ENCODE peak calls at places on chromosomes 16 and 17, in six cellular contexts. U, O, Z, E, T and B are unnamed samples.
A peak's percentile ranks its signal among the peaks of the same experiment; 100 is the strongest.

GRCh38 chr17:38358586-38359513 is 7.2 kb downstream of the SOCS7 start:
- DNase-seq in Z (no peak), E (no peak), U (no peak), T (no peak), O (peak; percentile 34), B (no peak)

GRCh38 chr16:3578121-3578520 is 918 bp upstream of the NLRC3 start:
- DNase-seq in U (no peak), T (peak; percentile 23), Z (no peak), E (no peak), O (no peak), B (peak; percentile 48)

GRCh38 chr17:17491546-17491988 is 4.6 kb downstream of the RASD1 start:
- DNase-seq in E (no peak), O (no peak), Z (no peak), U (no peak), T (no peak), B (no peak)

GRCh38 chr16:10828851-10829331 is 10.3 kb upstream of the TVP23A start:
- DNase-seq in U (no peak), E (peak; percentile 92), O (no peak), T (no peak), Z (no peak), B (no peak)

GRCh38 chr17:4968916-4969550 is 1.4 kb upstream of the SPAG7 start:
- DNase-seq in O (no peak), E (peak; percentile 38), T (no peak), U (peak; percentile 49), Z (no peak), B (peak; percentile 88)

GRCh38 chr16:7505495-7505894 is 172.8 kb downstream of the RBFOX1 start:
- DNase-seq in E (no peak), U (no peak), T (no peak), O (no peak), Z (no peak), B (no peak)

GRCh38 chr16:79528281-79528680 is 72.3 kb downstream of the MAF start:
- DNase-seq in U (no peak), O (no peak), T (no peak), Z (no peak), E (no peak), B (no peak)

GRCh38 chr17:6780886-6781285 is 4.9 kb downstream of the FBXO39 start:
- DNase-seq in O (no peak), Z (no peak), E (no peak), U (no peak), T (no peak), B (no peak)

GRCh38 chr17:48718781-48719641 is 3.3 kb downstream of the PRAC1 start:
- DNase-seq in Z (no peak), U (no peak), O (no peak), E (no peak), T (no peak), B (no peak)

GRCh38 chr17:45227631-45228120 is 6.0 kb downstream of the FMNL1 start:
- DNase-seq in E (no peak), O (no peak), Z (no peak), U (no peak), T (no peak), B (no peak)

GRCh38 chr17:17070931-17071330 is 28.7 kb downstream of the MPRIP start:
- DNase-seq in O (no peak), T (no peak), U (no peak), E (no peak), Z (no peak), B (no peak)

GRCh38 chr16:77836801-77837200 is 48.4 kb downstream of the VAT1L start:
- DNase-seq in E (no peak), T (no peak), U (no peak), O (no peak), Z (no peak), B (no peak)

GRCh38 chr16:88348377-88349152 is 34.2 kb upstream of the ZNF469 start:
- DNase-seq in O (no peak), U (no peak), Z (no peak), T (no peak), E (no peak), B (no peak)

GRCh38 chr17:36546418-36547093 is 1.8 kb downstream of the GGNBP2 start:
- DNase-seq in O (no peak), E (peak; percentile 67), T (no peak), U (no peak), Z (no peak), B (peak; percentile 40)

GRCh38 chr17:3710951-3711383 is 12.7 kb upstream of the HASPIN start:
- DNase-seq in Z (no peak), O (no peak), E (peak; percentile 64), U (no peak), T (peak; percentile 100), B (peak; percentile 83)

GRCh38 chr17:61240851-61241468 is 158.7 kb upstream of the TBX2 start:
- DNase-seq in E (no peak), Z (no peak), O (no peak), T (no peak), U (no peak), B (no peak)

GRCh38 chr16:5560084-5560483 is 462.5 kb upstream of the EEF2KMT start:
- DNase-seq in U (no peak), T (no peak), Z (no peak), O (no peak), E (no peak), B (peak; percentile 14)

GRCh38 chr17:2214887-2215615 is 88.5 kb downstream of the SMG6 start:
- DNase-seq in U (no peak), E (peak; percentile 87), Z (no peak), O (no peak), T (no peak), B (no peak)

GRCh38 chr16:57196276-57196675 is 10.1 kb downstream of the RSPRY1 start:
- DNase-seq in O (no peak), E (no peak), U (no peak), Z (no peak), T (no peak), B (no peak)

GRCh38 chr17:79812206-79812968 is 15.5 kb upstream of the CBX8 start:
- DNase-seq in Z (no peak), E (no peak), T (no peak), U (no peak), O (no peak), B (no peak)

GRCh38 chr17:79814624-79814965 is 17.7 kb upstream of the CBX8 start:
- DNase-seq in E (no peak), Z (no peak), O (no peak), T (no peak), U (no peak), B (no peak)

GRCh38 chr17:79814966-79815835 is 18.3 kb upstream of the CBX8 start:
- DNase-seq in O (no peak), U (no peak), Z (no peak), E (no peak), T (no peak), B (no peak)

GRCh38 chr17:79812969-79813825 is 16.3 kb upstream of the CBX8 start:
- DNase-seq in T (no peak), U (no peak), E (no peak), Z (peak; percentile 68), O (no peak), B (no peak)

DNA sequence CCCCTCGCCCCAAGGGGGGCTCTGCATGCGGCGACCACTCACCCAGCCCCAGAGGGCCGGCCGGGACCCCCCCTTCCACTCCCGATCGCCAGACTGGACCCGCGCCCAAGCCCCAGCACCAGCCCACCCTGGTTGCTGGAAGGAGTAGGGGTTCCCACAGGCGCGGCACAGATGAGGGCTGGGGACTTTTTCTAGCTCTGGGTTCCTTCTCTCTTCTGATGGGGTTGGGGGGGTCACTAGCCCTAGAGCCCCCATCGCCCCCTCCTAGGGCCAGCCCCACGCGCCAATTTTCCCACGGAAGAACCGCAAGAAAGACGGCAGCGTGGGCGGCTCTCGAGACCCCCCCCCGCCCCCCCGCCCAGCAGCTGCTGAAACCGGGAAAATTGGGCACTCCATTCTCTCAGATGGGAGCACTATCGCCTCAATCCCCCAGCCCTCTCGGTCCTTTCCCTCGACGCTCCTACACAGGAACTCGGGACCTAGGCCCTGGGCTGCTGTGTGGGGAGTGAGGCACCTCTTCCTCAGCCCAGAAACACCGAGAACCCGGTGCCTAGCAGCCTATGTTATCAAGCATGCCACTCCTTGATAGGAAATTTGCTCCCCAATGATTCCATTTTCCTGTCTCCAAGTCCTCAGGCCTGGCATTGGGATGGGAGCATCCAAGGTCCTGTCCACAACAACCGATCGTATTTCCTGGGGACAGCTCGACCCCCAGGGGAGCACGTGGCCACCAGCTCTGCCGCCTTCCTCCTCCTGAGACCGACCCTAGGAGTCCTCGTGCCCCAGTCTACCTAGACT is 17.1 kb upstream of the CBX8 start:
- DNase-seq in O (no peak), E (no peak), U (no peak), T (no peak), Z (no peak), B (no peak)
- H3K4me3 ChIP-seq in O (no peak overlapping the region), E (no peak overlapping the region), U (peak overlapping the region; percentile 77), T (no peak overlapping the region), Z (no peak overlapping the region), B (no peak overlapping the region)

GRCh38 chr16:1879477-1879876 is 7.5 kb upstream of the MEIOB start:
- DNase-seq in U (no peak), O (no peak), E (no peak), T (no peak), Z (no peak), B (no peak)

GRCh38 chr16:1884889-1885288 is 12.9 kb upstream of the MEIOB start:
- DNase-seq in E (no peak), O (no peak), Z (no peak), U (no peak), T (no peak), B (no peak)

GRCh38 chr16:1890024-1890700 is 18.2 kb upstream of the MEIOB start:
- DNase-seq in Z (no peak), T (no peak), E (no peak), U (no peak), O (no peak), B (no peak)

GRCh38 chr16:1887711-1888354 is 15.9 kb upstream of the MEIOB start:
- DNase-seq in T (no peak), U (no peak), Z (no peak), E (no peak), O (no peak), B (no peak)

GRCh38 chr16:1884155-1884760 is 12.3 kb upstream of the MEIOB start:
- DNase-seq in U (peak; percentile 71), E (peak; percentile 18), O (peak; percentile 63), Z (peak; percentile 56), T (no peak), B (peak; percentile 92)
- TF ChIP-seq CTCF in U (no peak), E (no peak), O (peak; percentile 40), Z (peak; percentile 47), T (no peak), B (peak; percentile 46)

GRCh38 chr16:68629315-68629900 is 15.7 kb upstream of the CDH3 start:
- DNase-seq in Z (no peak), U (no peak), T (no peak), E (no peak), O (no peak), B (no peak)
- TF ChIP-seq MYC in Z (no peak), U (no peak), T (no peak), E (no peak), O (no peak), B (no peak)

GRCh38 chr17:41796066-41796895 is 9.8 kb upstream of the JUP start:
- DNase-seq in U (no peak), O (peak; percentile 46), T (no peak), Z (no peak), E (no peak), B (peak; percentile 56)

GRCh38 chr17:41793749-41794602 is 7.5 kb upstream of the JUP start:
- DNase-seq in E (peak; percentile 48), Z (no peak), O (peak; percentile 54), U (no peak), T (no peak), B (no peak)

GRCh38 chr17:41794603-41794975 is 8.1 kb upstream of the JUP start:
- DNase-seq in O (no peak), U (no peak), E (no peak), T (no peak), Z (no peak), B (no peak)

GRCh38 chr17:41797377-41797776 is 10.9 kb upstream of the JUP start:
- DNase-seq in E (no peak), O (no peak), Z (no peak), U (no peak), T (no peak), B (no peak)

GRCh38 chr17:41792835-41793748 is 6.6 kb upstream of the JUP start:
- DNase-seq in O (peak; percentile 68), Z (peak; percentile 77), U (peak; percentile 93), E (peak; percentile 69), T (no peak), B (peak; percentile 59)
- H3K4me3 ChIP-seq in O (peak overlapping the region; percentile 47), Z (peak overlapping the region; percentile 23), U (peak overlapping the region; percentile 20), E (no peak overlapping the region), T (no peak overlapping the region), B (no peak overlapping the region)